ENCODE peak calls at places on chromosome 10, in ten cellular contexts. N, J, V, A, Y, M, F, X, E and P are unnamed samples.

GRCh38 chr10:113449151-113449695 is 103.6 kb upstream of the HABP2 start:
- DNase-seq in A (no peak), V (no peak), Y (no peak), N (no peak), J (no peak), F (no peak), X (no peak), M (no peak), E (peak; percentile 19), P (no peak)

GRCh38 chr10:108982141-108982540 is 941.2 kb downstream of the XPNPEP1 start:
- DNase-seq in Y (no peak), X (no peak), V (no peak), M (no peak), F (no peak), A (no peak), N (no peak), J (no peak), E (no peak), P (no peak)

GRCh38 chr10:94320285-94320914 is 42.3 kb downstream of the NOC3L start:
- DNase-seq in N (peak; percentile 33), A (peak; percentile 69), V (peak; percentile 46), J (peak; percentile 79), F (peak; percentile 86), M (peak; percentile 46), X (peak; percentile 60), E (peak; percentile 69), Y (peak; percentile 25), P (peak; percentile 66)

GRCh38 chr10:81978238-81978637 is 103.2 kb downstream of the NRG3 start:
- DNase-seq in A (peak; percentile 3), J (peak; percentile 63), Y (no peak), N (no peak), F (no peak), V (no peak), X (no peak), E (peak; percentile 9), M (no peak), P (no peak)

GRCh38 chr10:123109466-123109865 is 26.3 kb upstream of the HMX3 start:
- DNase-seq in M (no peak), V (no peak), E (no peak), F (no peak), X (no peak), A (no peak), N (no peak), J (no peak), Y (no peak), P (no peak)

GRCh38 chr10:129466703-129467345 is at the start of gene MGMT:
- DNase-seq in M (peak; percentile 96), A (peak; percentile 84), E (peak; percentile 94), X (peak; percentile 98), V (peak; percentile 98), F (peak; percentile 99), J (peak; percentile 95), Y (peak; percentile 84), N (peak; percentile 79), P (peak; percentile 88)

GRCh38 chr10:35961501-35961900 is 319.4 kb upstream of the FZD8 start:
- DNase-seq in V (no peak), N (peak; percentile 12), M (no peak), X (no peak), A (no peak), E (peak; percentile 70), Y (no peak), J (peak; percentile 24), F (no peak), P (peak; percentile 25)

GRCh38 chr10:30359373-30360206 is 10.5 kb upstream of the MTPAP start:
- DNase-seq in X (peak; percentile 64), A (peak; percentile 43), N (peak; percentile 25), V (peak; percentile 46), J (peak; percentile 69), F (peak; percentile 88), Y (no peak), M (no peak), E (peak; percentile 68), P (peak; percentile 60)

GRCh38 chr10:34200355-34200901 is 614.7 kb downstream of the PARD3 start:
- DNase-seq in Y (no peak), N (no peak), A (peak; percentile 47), J (no peak), F (no peak), X (no peak), E (no peak), V (no peak), M (no peak), P (no peak)

GRCh38 chr10:124164252-124164651 is 70.9 kb upstream of the CHST15 start:
- DNase-seq in F (no peak), X (no peak), M (no peak), A (no peak), J (no peak), V (no peak), Y (no peak), N (no peak), E (no peak), P (no peak)

GRCh38 chr10:128178319-128178937 is 52.2 kb upstream of the MKI67 start:
- DNase-seq in M (no peak), J (peak; percentile 7), V (peak; percentile 23), Y (no peak), N (no peak), F (peak; percentile 77), X (peak; percentile 73), A (peak; percentile 6), E (peak; percentile 46), P (peak; percentile 34)

GRCh38 chr10:593016-593415 is 96.5 kb downstream of the DIP2C start:
- DNase-seq in M (no peak), X (no peak), E (no peak), Y (no peak), J (no peak), F (no peak), N (no peak), V (no peak), A (no peak), P (no peak)

GRCh38 chr10:44860811-44861751 is 50.1 kb upstream of the TMEM72 start:
- DNase-seq in V (no peak), Y (no peak), M (no peak), X (no peak), J (peak; percentile 68), F (no peak), N (peak; percentile 96), E (peak; percentile 97), A (peak; percentile 59), P (peak; percentile 98)

GRCh38 chr10:79438021-79438698 is 7.3 kb downstream of the ZCCHC24 start:
- DNase-seq in V (no peak), Y (no peak), N (no peak), X (no peak), J (no peak), E (peak; percentile 50), M (no peak), F (peak; percentile 34), A (peak; percentile 18), P (no peak)

GRCh38 chr10:126910196-126910595 is 5.0 kb downstream of the DOCK1 start:
- DNase-seq in E (no peak), N (no peak), J (no peak), A (no peak), Y (no peak), V (no peak), F (no peak), M (no peak), X (no peak), P (no peak)

GRCh38 chr10:1665262-1665661 is 72.1 kb downstream of the ADARB2 start:
- DNase-seq in V (no peak), X (no peak), M (no peak), E (no peak), J (no peak), A (no peak), Y (no peak), N (no peak), F (no peak), P (no peak)

GRCh38 chr10:46534828-46535524 is 21.5 kb downstream of the GPRIN2 start:
- DNase-seq in J (no peak), F (peak; percentile 61), E (peak; percentile 32), M (no peak), N (no peak), V (no peak), Y (no peak), A (no peak), X (no peak), P (no peak)

GRCh38 chr10:34163075-34163905 is 651.8 kb downstream of the PARD3 start:
- DNase-seq in E (peak; percentile 5), A (peak; percentile 7), M (no peak), N (no peak), X (no peak), V (no peak), F (no peak), J (no peak), Y (no peak), P (peak; percentile 11)